ENCODE peak calls at places on chromosome 13, in six cellular contexts. O is left lung, S is esophagus squamous epithelium, U is hepatocyte, I is BJ, P is cardiac fibroblast. E is an unnamed sample.

GRCh38 chr13:113178070-113178895 is 19.8 kb downstream of the PROZ start:
- DNase-seq in S (no peak), O (no peak), P (peak; percentile 81), I (peak; percentile 82), U (no peak), E (peak; percentile 93)

GRCh38 chr13:49297338-49297737 is 49.6 kb downstream of the CDADC1 start:
- DNase-seq in I (no peak), P (no peak), U (no peak), O (no peak), S (no peak), E (no peak)

GRCh38 chr13:71751074-71751473 is 115.9 kb downstream of the DACH1 start:
- DNase-seq in U (no peak), S (no peak), P (no peak), I (no peak), O (no peak), E (peak; percentile 80)

GRCh38 chr13:25732146-25732865 is 319.5 kb downstream of the SHISA2 start:
- DNase-seq in P (peak; percentile 35), O (no peak), S (no peak), I (no peak), U (no peak), E (no peak)

GRCh38 chr13:86757236-86757978 is 913.8 kb upstream of the SLITRK5 start:
- DNase-seq in O (no peak), P (no peak), I (no peak), U (no peak), S (no peak), E (no peak)

GRCh38 chr13:62710766-62711165 is 1295.1 kb upstream of the PCDH20 start:
- DNase-seq in U (no peak), I (no peak), O (no peak), P (no peak), S (no peak), E (no peak)

GRCh38 chr13:98576215-98576945 is 527 bp downstream of the STK24 start:
- DNase-seq in S (no peak), P (peak; percentile 21), O (peak; percentile 90), U (peak; percentile 72), I (no peak), E (peak; percentile 35)

GRCh38 chr13:109331898-109332297 is 454.5 kb downstream of the IRS2 start:
- DNase-seq in U (peak; percentile 78), O (no peak), P (peak; percentile 85), I (peak; percentile 67), S (no peak), E (peak; percentile 96)

GRCh38 chr13:83589816-83590215 is 292.5 kb downstream of the SLITRK1 start:
- DNase-seq in U (no peak), I (no peak), S (no peak), P (no peak), O (no peak), E (no peak)

GRCh38 chr13:49635599-49636433 is 7.5 kb downstream of the ARL11 start:
- DNase-seq in I (no peak), O (no peak), U (no peak), P (peak; percentile 77), S (no peak), E (peak; percentile 61)

GRCh38 chr13:114035583-114036501 is 62.0 kb upstream of the C13orf46 start:
- DNase-seq in O (no peak), I (no peak), S (no peak), U (peak; percentile 28), P (no peak), E (peak; percentile 39)

GRCh38 chr13:23467048-23467931 is 33.8 kb upstream of the SACS start:
- DNase-seq in U (no peak), I (peak; percentile 41), O (no peak), P (no peak), S (no peak), E (peak; percentile 44)

GRCh38 chr13:106490887-106491321 is 44.6 kb downstream of the EFNB2 start:
- DNase-seq in O (no peak), P (no peak), I (no peak), U (no peak), S (no peak), E (no peak)

GRCh38 chr13:18998389-18998788 is 183.2 kb downstream of the TUBA3C start:
- DNase-seq in O (no peak), I (no peak), P (no peak), U (no peak), S (no peak), E (no peak)

GRCh38 chr13:22262328-22262920 is 591.6 kb downstream of the FGF9 start:
- DNase-seq in U (no peak), S (no peak), O (no peak), I (no peak), P (no peak), E (no peak)

GRCh38 chr13:108962652-108963051 is 333.2 kb downstream of the MYO16 start:
- DNase-seq in O (no peak), I (no peak), U (no peak), S (no peak), P (peak; percentile 45), E (no peak)

GRCh38 chr13:31818236-31818635 is 78.9 kb downstream of the RXFP2 start:
- DNase-seq in S (no peak), O (no peak), P (no peak), U (no peak), I (no peak), E (no peak)

GRCh38 chr13:80413611-80414010 is 72.7 kb upstream of the SPRY2 start:
- DNase-seq in P (no peak), O (no peak), S (no peak), U (no peak), I (no peak), E (no peak)

GRCh38 chr13:80408270-80408669 is 67.3 kb upstream of the SPRY2 start:
- DNase-seq in S (no peak), I (no peak), P (no peak), U (no peak), O (no peak), E (no peak)
- TF ChIP-seq CTCF in S (no peak), I (no peak), P (no peak), U (no peak), O (no peak), E (peak; percentile 7)

GRCh38 chr13:93217701-93218100 is 8.9 kb upstream of the GPC6 start:
- DNase-seq in U (no peak), S (no peak), I (no peak), O (no peak), P (peak; percentile 7), E (no peak)
- H3K4me3 ChIP-seq in U (no peak overlapping the region), S (no peak overlapping the region), I (no peak overlapping the region), O (no peak overlapping the region), P (no peak overlapping the region), E (no peak overlapping the region)

DNA sequence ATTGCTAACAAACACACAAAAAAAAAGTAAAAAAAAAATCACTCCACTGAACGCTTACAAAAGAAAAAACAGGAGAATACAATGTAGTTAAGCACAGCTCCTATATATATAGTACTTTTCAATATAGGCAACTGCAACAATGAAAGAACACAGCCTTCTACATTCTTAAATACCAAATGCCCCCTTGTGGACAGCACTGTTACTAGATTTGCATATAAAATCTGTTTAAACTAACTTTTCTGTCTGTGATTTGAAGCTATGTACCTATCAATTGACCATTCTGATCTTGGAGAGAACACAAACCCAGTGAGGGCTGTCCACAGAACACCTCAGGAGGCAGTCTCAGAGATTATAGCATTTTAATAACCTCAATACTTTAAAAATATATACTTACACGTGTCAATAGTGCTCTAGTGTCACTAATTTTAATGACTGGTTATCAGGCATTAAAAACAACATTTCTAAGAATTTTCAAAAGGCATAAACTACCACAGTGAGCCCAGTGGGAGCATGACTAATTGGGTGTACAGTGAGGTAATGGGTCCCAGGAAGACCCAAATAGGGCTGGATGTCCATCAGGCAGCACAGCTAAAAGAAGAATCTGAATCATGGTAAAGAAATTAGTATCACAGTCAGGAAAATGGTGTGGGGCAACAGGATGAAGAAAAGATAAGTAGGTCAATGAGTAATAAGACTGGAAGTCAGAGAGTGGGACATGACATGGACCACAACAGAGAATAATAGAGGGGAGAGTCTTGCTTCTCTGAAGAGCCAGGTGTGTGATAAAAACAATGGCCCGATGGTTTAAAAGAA is 22.2 kb downstream of the CCDC169 start:
- DNase-seq in O (no peak), S (no peak), U (peak; percentile 83), I (no peak), P (peak; percentile 85), E (peak; percentile 71)
- TF ChIP-seq CTCF in O (peak; percentile 28), S (peak; percentile 68), U (peak; percentile 72), I (peak; percentile 63), P (peak; percentile 46), E (peak; percentile 57)

GRCh38 chr13:33649212-33649917 is 168.6 kb upstream of the RFC3 start:
- DNase-seq in O (no peak), U (no peak), P (peak; percentile 25), S (no peak), I (no peak), E (peak; percentile 83)

GRCh38 chr13:33640832-33641231 is 177.1 kb upstream of the RFC3 start:
- DNase-seq in O (no peak), U (no peak), I (no peak), P (no peak), S (no peak), E (no peak)

GRCh38 chr13:33642374-33643065 is 175.4 kb upstream of the RFC3 start:
- DNase-seq in U (peak; percentile 78), O (no peak), P (peak; percentile 92), I (peak; percentile 69), S (no peak), E (peak; percentile 99)

GRCh38 chr13:33644607-33645543 is 173.1 kb upstream of the RFC3 start:
- DNase-seq in U (no peak), I (no peak), P (peak; percentile 66), S (no peak), O (no peak), E (peak; percentile 63)

GRCh38 chr13:33645591-33646554 is 172.1 kb upstream of the RFC3 start:
- DNase-seq in I (no peak), U (no peak), S (no peak), P (no peak), O (no peak), E (no peak)
- H3K4me3 ChIP-seq in I (no peak overlapping the region), U (no peak overlapping the region), S (no peak overlapping the region), P (no peak overlapping the region), O (no peak overlapping the region), E (no peak overlapping the region)

DNA sequence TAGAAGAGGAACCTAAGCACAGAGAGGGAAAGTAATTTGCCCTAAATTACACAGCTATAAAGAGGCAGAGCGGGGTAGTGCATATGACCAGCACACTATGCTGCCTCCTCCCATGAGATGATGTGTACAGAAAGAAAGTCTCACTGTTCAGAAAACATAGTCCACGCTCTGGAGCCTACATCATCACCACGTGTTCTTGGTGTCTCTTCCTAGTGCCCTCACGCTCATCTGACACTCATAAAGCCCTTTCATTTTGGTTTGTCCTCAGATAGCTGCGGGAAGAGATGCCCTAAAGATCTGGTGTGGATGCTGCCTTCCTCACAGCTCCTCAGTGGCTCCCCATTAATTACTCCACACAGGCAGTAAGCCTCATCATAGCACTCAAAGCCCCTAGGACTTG is 27.4 kb upstream of the SIAH3 start:
- DNase-seq in P (no peak), O (no peak), U (no peak), S (no peak), I (no peak), E (no peak)
- TF ChIP-seq CTCF in P (no peak), O (no peak), U (no peak), S (no peak), I (no peak), E (no peak)

GRCh38 chr13:44519642-44520041 is 56.5 kb downstream of the TSC22D1 start:
- DNase-seq in S (no peak), P (no peak), U (no peak), I (no peak), O (no peak), E (no peak)

GRCh38 chr13:44523176-44524017 is 52.7 kb downstream of the TSC22D1 start:
- DNase-seq in S (no peak), U (peak; percentile 57), O (no peak), P (peak; percentile 61), I (peak; percentile 26), E (peak; percentile 71)
- H3K4me3 ChIP-seq in S (no peak overlapping the region), U (no peak overlapping the region), O (no peak overlapping the region), P (peak overlapping the region; percentile 22), I (no peak overlapping the region), E (no peak overlapping the region)

E was measured in fibroblast of villous mesenchyme.